ENCODE peak calls at places on chromosomes 13 and 19, in nine cellular contexts. One of them, this sample, is unnamed.

GRCh38 chr13:52848455-52849190 is at the start of gene PCDH8:
- DNase-seq in GM23248: peak; percentile 6
- DNase-seq in MM.1S: no peak
- DNase-seq in hepatocyte: peak; percentile 57
- DNase-seq in OCI-LY7: no peak
- DNase-seq in GM23338: peak; percentile 96
- DNase-seq in SK-N-SH: peak; percentile 93
- DNase-seq in Karpas-422: no peak
- DNase-seq in PC-3: no peak
- DNase-seq in this sample: no peak

GRCh38 chr13:23673354-23673753 is 103.1 kb downstream of the TNFRSF19 start:
- DNase-seq in Karpas-422: no peak
- DNase-seq in OCI-LY7: no peak
- DNase-seq in SK-N-SH: no peak
- DNase-seq in GM23338: no peak
- DNase-seq in PC-3: peak; percentile 82
- DNase-seq in GM23248: peak; percentile 96
- DNase-seq in hepatocyte: peak; percentile 49
- DNase-seq in MM.1S: no peak
- DNase-seq in this sample: no peak

GRCh38 chr13:75357576-75358295 is 124.2 kb downstream of the TBC1D4 start:
- DNase-seq in OCI-LY7: peak; percentile 73
- DNase-seq in MM.1S: peak; percentile 62
- DNase-seq in GM23338: peak; percentile 83
- DNase-seq in SK-N-SH: peak; percentile 74
- DNase-seq in GM23248: peak; percentile 78
- DNase-seq in hepatocyte: peak; percentile 46
- DNase-seq in Karpas-422: peak; percentile 82
- DNase-seq in PC-3: peak; percentile 76
- DNase-seq in this sample: no peak

GRCh38 chr13:19345916-19346422 is 164.3 kb upstream of the TUBA3C start:
- DNase-seq in PC-3: no peak
- DNase-seq in GM23338: no peak
- DNase-seq in Karpas-422: no peak
- DNase-seq in MM.1S: no peak
- DNase-seq in hepatocyte: no peak
- DNase-seq in OCI-LY7: no peak
- DNase-seq in SK-N-SH: peak; percentile 11
- DNase-seq in GM23248: no peak
- DNase-seq in this sample: no peak

GRCh38 chr19:15394426-15394825 is 14.8 kb upstream of the AKAP8 start:
- DNase-seq in GM23248: no peak
- DNase-seq in PC-3: no peak
- DNase-seq in hepatocyte: no peak
- DNase-seq in OCI-LY7: no peak
- DNase-seq in SK-N-SH: no peak
- DNase-seq in MM.1S: no peak
- DNase-seq in GM23338: no peak
- DNase-seq in Karpas-422: no peak
- DNase-seq in this sample: no peak

GRCh38 chr13:99225078-99225477 is 24.4 kb downstream of the UBAC2 start:
- DNase-seq in GM23248: no peak
- DNase-seq in PC-3: no peak
- DNase-seq in Karpas-422: peak; percentile 82
- DNase-seq in MM.1S: no peak
- DNase-seq in GM23338: no peak
- DNase-seq in SK-N-SH: no peak
- DNase-seq in OCI-LY7: no peak
- DNase-seq in hepatocyte: no peak
- DNase-seq in this sample: no peak

GRCh38 chr19:8334458-8335342 is 8.4 kb downstream of the KANK3 start:
- DNase-seq in GM23338: peak; percentile 88
- DNase-seq in PC-3: peak; percentile 87
- DNase-seq in SK-N-SH: peak; percentile 86
- DNase-seq in OCI-LY7: no peak
- DNase-seq in GM23248: peak; percentile 83
- DNase-seq in hepatocyte: peak; percentile 83
- DNase-seq in MM.1S: peak; percentile 80
- DNase-seq in Karpas-422: no peak
- DNase-seq in this sample: peak; percentile 66

GRCh38 chr19:14404322-14404721 is 14.8 kb downstream of the DDX39A start:
- DNase-seq in PC-3: no peak
- DNase-seq in GM23248: no peak
- DNase-seq in OCI-LY7: no peak
- DNase-seq in Karpas-422: no peak
- DNase-seq in MM.1S: no peak
- DNase-seq in GM23338: no peak
- DNase-seq in SK-N-SH: no peak
- DNase-seq in hepatocyte: no peak
- DNase-seq in this sample: no peak

GRCh38 chr13:67277581-67277980 is 47.4 kb upstream of the PCDH9 start:
- DNase-seq in hepatocyte: no peak
- DNase-seq in MM.1S: no peak
- DNase-seq in PC-3: peak; percentile 10
- DNase-seq in GM23248: no peak
- DNase-seq in SK-N-SH: no peak
- DNase-seq in Karpas-422: no peak
- DNase-seq in GM23338: no peak
- DNase-seq in OCI-LY7: no peak
- DNase-seq in this sample: no peak

GRCh38 chr19:44371815-44372480 is 15.5 kb upstream of the ZNF112 start:
- DNase-seq in MM.1S: no peak
- DNase-seq in OCI-LY7: no peak
- DNase-seq in GM23248: no peak
- DNase-seq in Karpas-422: no peak
- DNase-seq in GM23338: no peak
- DNase-seq in hepatocyte: no peak
- DNase-seq in SK-N-SH: no peak
- DNase-seq in PC-3: no peak
- DNase-seq in this sample: no peak

GRCh38 chr13:39452412-39452811 is 150.6 kb downstream of the LHFPL6 start:
- DNase-seq in MM.1S: no peak
- DNase-seq in Karpas-422: no peak
- DNase-seq in hepatocyte: no peak
- DNase-seq in SK-N-SH: no peak
- DNase-seq in OCI-LY7: no peak
- DNase-seq in GM23338: no peak
- DNase-seq in GM23248: peak; percentile 40
- DNase-seq in PC-3: no peak
- DNase-seq in this sample: no peak

GRCh38 chr13:80945328-80945727 is 604.4 kb upstream of the SPRY2 start:
- DNase-seq in Karpas-422: no peak
- DNase-seq in GM23248: no peak
- DNase-seq in MM.1S: no peak
- DNase-seq in GM23338: peak; percentile 79
- DNase-seq in SK-N-SH: peak; percentile 12
- DNase-seq in PC-3: no peak
- DNase-seq in hepatocyte: peak; percentile 26
- DNase-seq in OCI-LY7: no peak
- DNase-seq in this sample: no peak

GRCh38 chr13:23059173-23059572 is 121.6 kb upstream of the SGCG start:
- DNase-seq in SK-N-SH: no peak
- DNase-seq in Karpas-422: no peak
- DNase-seq in GM23338: no peak
- DNase-seq in GM23248: no peak
- DNase-seq in hepatocyte: no peak
- DNase-seq in OCI-LY7: no peak
- DNase-seq in PC-3: no peak
- DNase-seq in MM.1S: no peak
- DNase-seq in this sample: no peak

GRCh38 chr19:48053076-48053475 is 9.2 kb upstream of the CABP5 start:
- DNase-seq in GM23338: no peak
- DNase-seq in GM23248: no peak
- DNase-seq in Karpas-422: no peak
- DNase-seq in OCI-LY7: no peak
- DNase-seq in hepatocyte: no peak
- DNase-seq in SK-N-SH: no peak
- DNase-seq in PC-3: no peak
- DNase-seq in MM.1S: no peak
- DNase-seq in this sample: no peak

GRCh38 chr13:47788844-47789243 is 212.2 kb downstream of the SUCLA2 start:
- DNase-seq in MM.1S: no peak
- DNase-seq in GM23248: no peak
- DNase-seq in PC-3: no peak
- DNase-seq in Karpas-422: no peak
- DNase-seq in GM23338: no peak
- DNase-seq in hepatocyte: no peak
- DNase-seq in OCI-LY7: no peak
- DNase-seq in SK-N-SH: no peak
- DNase-seq in this sample: no peak

GRCh38 chr13:112066624-112067004 is 335 bp upstream of the SOX1 start:
- DNase-seq in GM23248: peak; percentile 34
- DNase-seq in GM23338: peak; percentile 92
- DNase-seq in MM.1S: no peak
- DNase-seq in hepatocyte: peak; percentile 47
- DNase-seq in Karpas-422: no peak
- DNase-seq in OCI-LY7: no peak
- DNase-seq in PC-3: no peak
- DNase-seq in SK-N-SH: peak; percentile 49
- DNase-seq in this sample: no peak

GRCh38 chr19:37957176-37957575 is 50.2 kb downstream of the SIPA1L3 start:
- DNase-seq in GM23248: no peak
- DNase-seq in hepatocyte: no peak
- DNase-seq in MM.1S: no peak
- DNase-seq in OCI-LY7: no peak
- DNase-seq in GM23338: no peak
- DNase-seq in PC-3: no peak
- DNase-seq in SK-N-SH: no peak
- DNase-seq in Karpas-422: no peak
- DNase-seq in this sample: no peak

DNA sequence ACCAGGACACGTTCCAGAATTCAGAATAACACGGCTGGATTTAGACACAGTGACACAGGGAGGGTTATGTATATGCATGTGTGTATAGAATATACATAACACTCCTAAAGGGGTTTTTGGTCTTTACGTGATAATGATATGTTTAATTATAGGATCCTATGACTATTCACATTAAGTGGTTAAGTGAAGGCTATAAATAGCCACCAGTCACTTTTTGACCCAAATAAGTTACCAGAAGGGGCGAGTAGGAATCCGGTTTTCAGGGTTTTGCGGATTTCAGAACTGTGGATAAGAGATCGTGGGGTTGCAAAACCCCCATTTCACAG is 6.9 kb downstream of the ANGPTL6 start:
- DNase-seq in GM23248: no peak
- DNase-seq in PC-3: no peak
- DNase-seq in SK-N-SH: no peak
- DNase-seq in Karpas-422: no peak
- DNase-seq in MM.1S: no peak
- DNase-seq in OCI-LY7: no peak
- DNase-seq in GM23338: no peak
- DNase-seq in hepatocyte: no peak
- DNase-seq in this sample: no peak
- H3K9me2 ChIP-seq in GM23248: no peaks in the 10 kb centered on the region
- H3K9me2 ChIP-seq in PC-3: no peaks in the 10 kb centered on the region
- H3K9me2 ChIP-seq in SK-N-SH: no peaks in the 10 kb centered on the region
- H3K9me2 ChIP-seq in Karpas-422: no peaks in the 10 kb centered on the region
- H3K9me2 ChIP-seq in MM.1S: no peaks in the 10 kb centered on the region
- H3K9me2 ChIP-seq in OCI-LY7: no peaks in the 10 kb centered on the region
- H3K9me2 ChIP-seq in GM23338: no peaks in the 10 kb centered on the region
- H3K9me2 ChIP-seq in hepatocyte: no peaks in the 10 kb centered on the region
- H3K9me2 ChIP-seq in this sample: no peaks in the 10 kb centered on the region

GRCh38 chr13:36131215-36131930 is at the start of gene DCLK1:
- DNase-seq in GM23248: peak; percentile 54
- DNase-seq in PC-3: no peak
- DNase-seq in MM.1S: no peak
- DNase-seq in hepatocyte: peak; percentile 60
- DNase-seq in OCI-LY7: no peak
- DNase-seq in Karpas-422: no peak
- DNase-seq in GM23338: peak; percentile 87
- DNase-seq in SK-N-SH: peak; percentile 80
- DNase-seq in this sample: peak; percentile 31
- H2AFZ ChIP-seq in GM23248: peak within 1 kb of the TSS; percentile 58
- H2AFZ ChIP-seq in PC-3: peak within 1 kb of the TSS; percentile 30
- H2AFZ ChIP-seq in MM.1S: no peak within 1 kb of the TSS
- H2AFZ ChIP-seq in hepatocyte: peak within 1 kb of the TSS; percentile 13
- H2AFZ ChIP-seq in OCI-LY7: no peak within 1 kb of the TSS
- H2AFZ ChIP-seq in Karpas-422: no peak within 1 kb of the TSS
- H2AFZ ChIP-seq in GM23338: peak within 1 kb of the TSS; percentile 98
- H2AFZ ChIP-seq in SK-N-SH: peak within 1 kb of the TSS; percentile 86
- H2AFZ ChIP-seq in this sample: peak within 1 kb of the TSS; percentile 69

GRCh38 chr13:50435011-50435410 is 408.5 kb downstream of the DLEU7 start:
- DNase-seq in MM.1S: no peak
- DNase-seq in hepatocyte: no peak
- DNase-seq in Karpas-422: no peak
- DNase-seq in OCI-LY7: no peak
- DNase-seq in GM23338: no peak
- DNase-seq in GM23248: no peak
- DNase-seq in SK-N-SH: no peak
- DNase-seq in PC-3: no peak
- DNase-seq in this sample: no peak

GRCh38 chr13:50441141-50441540 is 402.4 kb downstream of the DLEU7 start:
- DNase-seq in SK-N-SH: no peak
- DNase-seq in PC-3: no peak
- DNase-seq in GM23248: peak; percentile 40
- DNase-seq in MM.1S: no peak
- DNase-seq in hepatocyte: no peak
- DNase-seq in OCI-LY7: no peak
- DNase-seq in Karpas-422: no peak
- DNase-seq in GM23338: no peak
- DNase-seq in this sample: no peak

GRCh38 chr13:50437252-50437651 is 406.2 kb downstream of the DLEU7 start:
- DNase-seq in GM23248: peak; percentile 33
- DNase-seq in Karpas-422: no peak
- DNase-seq in hepatocyte: no peak
- DNase-seq in MM.1S: no peak
- DNase-seq in PC-3: no peak
- DNase-seq in OCI-LY7: no peak
- DNase-seq in GM23338: no peak
- DNase-seq in SK-N-SH: no peak
- DNase-seq in this sample: no peak

DNA sequence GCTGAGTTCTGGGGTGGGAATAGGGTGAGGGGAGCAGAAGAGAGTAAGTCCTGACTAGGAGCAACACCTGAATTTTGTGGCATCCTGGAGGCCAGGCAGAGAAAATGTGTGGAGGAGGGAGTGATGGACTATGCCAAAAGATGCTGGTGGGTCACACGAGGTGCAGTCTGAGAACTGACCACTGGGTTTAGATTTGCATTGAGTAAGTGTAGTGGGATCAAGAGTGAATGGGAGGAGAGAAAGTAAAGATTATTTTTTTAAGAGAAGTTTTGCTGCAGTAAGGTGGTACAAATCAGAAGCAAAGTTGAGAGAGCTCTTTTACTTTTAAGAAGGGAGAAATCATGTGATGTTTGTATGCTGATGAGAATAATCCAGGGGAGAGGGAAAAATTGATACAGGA is 405.1 kb downstream of the DLEU7 start:
- DNase-seq in hepatocyte: no peak
- DNase-seq in GM23248: no peak
- DNase-seq in GM23338: no peak
- DNase-seq in SK-N-SH: no peak
- DNase-seq in PC-3: no peak
- DNase-seq in OCI-LY7: no peak
- DNase-seq in MM.1S: no peak
- DNase-seq in Karpas-422: no peak
- DNase-seq in this sample: no peak
- H3K4me3 ChIP-seq in hepatocyte: no peak overlapping the region
- H3K4me3 ChIP-seq in GM23248: no peak overlapping the region
- H3K4me3 ChIP-seq in GM23338: no peak overlapping the region
- H3K4me3 ChIP-seq in SK-N-SH: no peak overlapping the region
- H3K4me3 ChIP-seq in PC-3: no peak overlapping the region
- H3K4me3 ChIP-seq in OCI-LY7: no peak overlapping the region
- H3K4me3 ChIP-seq in MM.1S: no peak overlapping the region
- H3K4me3 ChIP-seq in Karpas-422: no peak overlapping the region
- H3K4me3 ChIP-seq in this sample: no peak overlapping the region

GRCh38 chr13:36347826-36348225 is 1.6 kb upstream of the SPART start:
- DNase-seq in OCI-LY7: no peak
- DNase-seq in GM23248: no peak
- DNase-seq in hepatocyte: no peak
- DNase-seq in Karpas-422: no peak
- DNase-seq in SK-N-SH: no peak
- DNase-seq in MM.1S: no peak
- DNase-seq in PC-3: no peak
- DNase-seq in GM23338: no peak
- DNase-seq in this sample: no peak
- H3K9me2 ChIP-seq in OCI-LY7: no peaks in the 10 kb centered on the region
- H3K9me2 ChIP-seq in GM23248: no peaks in the 10 kb centered on the region
- H3K9me2 ChIP-seq in hepatocyte: no peaks in the 10 kb centered on the region
- H3K9me2 ChIP-seq in Karpas-422: no peaks in the 10 kb centered on the region
- H3K9me2 ChIP-seq in SK-N-SH: no peaks in the 10 kb centered on the region
- H3K9me2 ChIP-seq in MM.1S: no peaks in the 10 kb centered on the region
- H3K9me2 ChIP-seq in PC-3: no peaks in the 10 kb centered on the region
- H3K9me2 ChIP-seq in GM23338: no peaks in the 10 kb centered on the region
- H3K9me2 ChIP-seq in this sample: no peaks in the 10 kb centered on the region